ENCODE peak calls at places on chromosomes 16 and 17, in eight cellular contexts. Y, B, E, C, K, M, F and P are unnamed samples.

GRCh38 chr17:80070375-80071115 is 30.8 kb upstream of the GAA start:
- DNase-seq in F (no peak), B (no peak), Y (no peak), C (no peak), M (no peak), K (no peak), E (no peak), P (no peak)

GRCh38 chr17:39925282-39926134 is 1.9 kb downstream of the ORMDL3 start:
- DNase-seq in B (no peak), Y (no peak), F (no peak), M (no peak), E (no peak), C (no peak), K (no peak), P (no peak)

GRCh38 chr17:69669441-69670178 is 255.1 kb downstream of the MAP2K6 start:
- DNase-seq in K (no peak), B (no peak), Y (no peak), E (no peak), C (no peak), M (no peak), F (no peak), P (no peak)

GRCh38 chr17:7747586-7747985 is 30.0 kb downstream of the DNAH2 start:
- DNase-seq in Y (no peak), B (no peak), E (no peak), K (peak; percentile 50), F (no peak), M (no peak), C (no peak), P (no peak)

GRCh38 chr16:78096386-78096785 is 3.1 kb upstream of the WWOX start:
- DNase-seq in C (no peak), E (no peak), F (no peak), Y (no peak), B (no peak), M (no peak), K (no peak), P (no peak)

GRCh38 chr16:11100239-11100750 is 155.7 kb downstream of the SOCS1 start:
- DNase-seq in B (no peak), C (no peak), Y (peak; percentile 33), M (peak; percentile 37), E (no peak), F (peak; percentile 83), K (peak; percentile 99), P (peak; percentile 92)

GRCh38 chr16:48451323-48451722 is 66.1 kb upstream of the SIAH1 start:
- DNase-seq in Y (no peak), F (no peak), B (no peak), M (no peak), K (no peak), E (no peak), C (no peak), P (no peak)

GRCh38 chr16:53872248-53873221 is 168.6 kb downstream of the FTO start:
- DNase-seq in K (peak; percentile 39), B (peak; percentile 29), M (no peak), C (no peak), Y (no peak), F (no peak), E (no peak), P (no peak)

GRCh38 chr17:78589031-78589675 is 12.0 kb upstream of the DNAH17 start:
- DNase-seq in F (no peak), C (no peak), M (no peak), E (no peak), Y (no peak), B (no peak), K (no peak), P (no peak)

GRCh38 chr17:47285003-47285402 is 31.4 kb downstream of the ITGB3 start:
- DNase-seq in Y (no peak), B (no peak), M (no peak), F (no peak), C (no peak), K (no peak), E (no peak), P (no peak)

GRCh38 chr16:57892041-57892440 is 78.9 kb downstream of the CNGB1 start:
- DNase-seq in B (no peak), Y (no peak), M (no peak), K (peak; percentile 46), C (no peak), F (no peak), E (no peak), P (no peak)

GRCh38 chr16:74226361-74226979 is 70.1 kb upstream of the PSMD7 start:
- DNase-seq in C (no peak), K (peak; percentile 74), B (no peak), E (no peak), Y (no peak), F (peak; percentile 66), M (no peak), P (no peak)

GRCh38 chr17:17537311-17538099 is 41.3 kb upstream of the RASD1 start:
- DNase-seq in C (no peak), B (no peak), K (no peak), E (no peak), M (no peak), Y (no peak), F (no peak), P (no peak)